ENCODE peak calls at places on chromosomes 11 and 22, in five cellular contexts. F is CD8-positive, alpha-beta T cell; H is mesendoderm; X is psoas muscle; U is OCI-LY7. S is an unnamed sample. For H3K36me3, the result is how much of the 10 kb centered on the place peaks cover.

GRCh38 chr22:39297490-39298193 is 21.8 kb downstream of the RPL3 start:
- DNase-seq in F (no peak), H (peak), X (no peak), U (peak), S (no peak)

GRCh38 chr11:64060861-64061444 is 25.2 kb downstream of the FLRT1 start:
- DNase-seq in F (peak), H (peak), X (peak), U (peak), S (no peak)

GRCh38 chr11:32893947-32894827 is 1.6 kb downstream of the QSER1 start:
- DNase-seq in F (no peak), H (peak), X (no peak), U (peak), S (peak)

GRCh38 chr22:40951795-40952602 is 821 bp downstream of the RBX1 start:
- DNase-seq in F (no peak), H (no peak), X (no peak), U (no peak), S (no peak)

GRCh38 chr11:62008177-62008576 is 40.7 kb upstream of the FTH1 start:
- DNase-seq in F (no peak), H (no peak), X (no peak), U (no peak), S (no peak)

GRCh38 chr11:128625766-128626165 is 38.4 kb upstream of the ETS1 start:
- DNase-seq in F (peak), H (no peak), X (no peak), U (peak), S (no peak)

GRCh38 chr11:42239102-42239501 is 779.6 kb upstream of the LRRC4C start:
- DNase-seq in F (no peak), H (no peak), X (no peak), U (no peak), S (peak)

GRCh38 chr11:75946531-75947530 is 131.8 kb downstream of the UVRAG start:
- DNase-seq in F (no peak), H (peak), X (no peak), U (no peak), S (peak)

GRCh38 chr11:75852406-75853017 is 37.5 kb downstream of the UVRAG start:
- DNase-seq in F (no peak), H (no peak), X (no peak), U (no peak), S (no peak)

GRCh38 chr11:102010776-102011500 is 36.3 kb upstream of the CFAP300 start:
- DNase-seq in F (no peak), H (peak), X (peak), U (no peak), S (peak)

GRCh38 chr11:1696608-1697570 is at the start of gene KRTAP5-6:
- DNase-seq in F (peak), H (no peak), X (no peak), U (no peak), S (no peak)

GRCh38 chr11:96090711-96091110 is 166.8 kb upstream of the MTMR2 start:
- DNase-seq in F (no peak), H (no peak), X (no peak), U (no peak), S (peak)

GRCh38 chr11:65596520-65596919 is 920 bp upstream of the KCNK7 start:
- DNase-seq in F (no peak), H (no peak), X (no peak), U (no peak), S (no peak)

GRCh38 chr11:83972536-83972935 is 686.4 kb upstream of the CCDC90B start:
- DNase-seq in F (no peak), H (no peak), X (no peak), U (no peak), S (no peak)

GRCh38 chr22:48334971-48335370 is 1492.7 kb downstream of the BRD1 start:
- DNase-seq in F (no peak), H (no peak), X (peak), U (no peak), S (no peak)

GRCh38 chr22:45831394-45831793 is 145.6 kb downstream of the WNT7B start:
- DNase-seq in F (no peak), H (no peak), X (no peak), U (peak), S (peak)

GRCh38 chr22:45826520-45826919 is 150.4 kb downstream of the WNT7B start:
- DNase-seq in F (no peak), H (no peak), X (no peak), U (no peak), S (no peak)

GRCh38 chr22:45830531-45831245 is 146.3 kb downstream of the WNT7B start:
- DNase-seq in F (no peak), H (no peak), X (no peak), U (no peak), S (peak)

GRCh38 chr22:45832180-45832579 is 144.8 kb downstream of the WNT7B start:
- DNase-seq in F (no peak), H (peak), X (no peak), U (no peak), S (no peak)

GRCh38 chr22:45828836-45829235 is 148.1 kb downstream of the WNT7B start:
- DNase-seq in F (no peak), H (no peak), X (no peak), U (no peak), S (no peak)
- H3K36me3 ChIP-seq in F (under half), H (under half), X (under half), U (under half), S (under half)

GRCh38 chr22:19341500-19341899 is 50.0 kb upstream of the CLTCL1 start:
- DNase-seq in F (no peak), H (no peak), X (no peak), U (no peak), S (no peak)
- H3K36me3 ChIP-seq in F (under half), H (under half), X (half or more), U (half or more), S (under half)

GRCh38 chr22:50210378-50211139 is 9.7 kb downstream of the SELENOO start:
- DNase-seq in F (no peak), H (no peak), X (peak), U (no peak), S (no peak)
- H3K36me3 ChIP-seq in F (under half), H (under half), X (half or more), U (half or more), S (under half)

GRCh38 chr22:24071686-24072085 is 60.6 kb downstream of the CABIN1 start:
- DNase-seq in F (no peak), H (no peak), X (no peak), U (no peak), S (no peak)
- H3K36me3 ChIP-seq in F (under half), H (under half), X (half or more), U (half or more), S (under half)

DNA sequence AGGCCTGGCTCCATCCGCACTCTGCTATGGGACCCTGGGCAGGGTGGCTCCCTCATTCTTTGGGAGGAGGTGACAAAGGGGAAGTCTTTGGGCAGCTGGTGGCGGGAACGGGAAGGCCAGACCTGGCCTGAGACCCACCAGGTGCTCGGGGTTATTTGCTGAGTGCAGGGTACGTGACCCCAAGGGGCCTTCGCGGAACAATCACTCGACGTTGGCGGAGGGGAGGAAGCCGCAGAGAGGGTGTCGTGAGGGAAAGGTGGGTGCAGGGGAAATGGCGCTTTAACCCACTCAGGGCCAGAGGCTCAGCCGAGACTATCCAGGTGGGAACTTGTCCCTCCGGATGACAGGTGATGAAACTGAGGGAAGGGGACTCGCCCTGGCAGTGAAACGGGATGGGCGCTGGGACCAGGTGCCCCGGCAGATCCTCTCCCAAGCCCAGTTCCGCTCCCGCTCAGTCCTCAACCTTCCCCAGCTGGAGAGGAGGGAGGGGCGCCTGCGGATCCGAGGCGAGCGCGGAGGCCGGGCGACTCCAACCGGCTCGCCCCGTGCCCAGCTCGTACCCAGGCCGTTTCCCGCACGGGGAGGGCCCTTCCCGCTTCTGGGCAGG is 911 bp downstream of the A4GALT start:
- DNase-seq in F (no peak), H (no peak), X (peak), U (peak), S (no peak)
- H3K36me3 ChIP-seq in F (under half), H (under half), X (under half), U (under half), S (under half)

DNA sequence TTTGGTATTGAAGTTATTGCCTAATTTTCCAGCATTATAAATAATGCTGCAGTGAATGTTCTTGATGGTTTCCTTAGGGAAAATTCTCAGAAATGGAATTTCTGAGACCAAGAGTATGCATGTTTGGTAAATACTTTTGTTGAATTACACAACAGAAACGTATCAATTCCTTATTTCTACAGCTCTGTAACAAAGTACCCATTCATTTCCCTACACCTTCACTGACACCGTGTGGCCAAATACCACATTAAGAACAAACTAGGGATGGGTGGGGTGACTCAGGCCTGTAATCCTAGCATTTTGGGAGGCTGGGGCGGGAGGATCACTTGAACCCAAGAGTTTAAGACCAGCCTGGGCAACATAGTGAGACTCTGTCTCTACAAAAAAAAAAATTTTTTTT is 21.8 kb downstream of the MCAM start:
- DNase-seq in F (no peak), H (peak), X (no peak), U (peak), S (peak)
- H3K36me3 ChIP-seq in F (under half), H (under half), X (under half), U (half or more), S (under half)

GRCh38 chr11:108253176-108253575 is 30.3 kb downstream of the ATM start:
- DNase-seq in F (no peak), H (peak), X (no peak), U (no peak), S (peak)
- H3K36me3 ChIP-seq in F (half or more), H (under half), X (half or more), U (half or more), S (under half)

GRCh38 chr22:23714596-23715588 is 24.1 kb downstream of the RGL4 start:
- DNase-seq in F (no peak), H (no peak), X (no peak), U (no peak), S (no peak)
- H3K36me3 ChIP-seq in F (under half), H (under half), X (under half), U (under half), S (under half)

GRCh38 chr11:125995313-125995712 is 49.5 kb downstream of the VSIG10L2 start:
- DNase-seq in F (no peak), H (no peak), X (no peak), U (no peak), S (no peak)

GRCh38 chr11:125998267-125998666 is 52.4 kb downstream of the VSIG10L2 start:
- DNase-seq in F (no peak), H (peak), X (no peak), U (no peak), S (no peak)

GRCh38 chr11:125994509-125994908 is 48.7 kb downstream of the VSIG10L2 start:
- DNase-seq in F (no peak), H (no peak), X (no peak), U (no peak), S (no peak)

GRCh38 chr11:126002181-126002580 is 56.3 kb downstream of the VSIG10L2 start:
- DNase-seq in F (no peak), H (no peak), X (no peak), U (no peak), S (no peak)

DNA sequence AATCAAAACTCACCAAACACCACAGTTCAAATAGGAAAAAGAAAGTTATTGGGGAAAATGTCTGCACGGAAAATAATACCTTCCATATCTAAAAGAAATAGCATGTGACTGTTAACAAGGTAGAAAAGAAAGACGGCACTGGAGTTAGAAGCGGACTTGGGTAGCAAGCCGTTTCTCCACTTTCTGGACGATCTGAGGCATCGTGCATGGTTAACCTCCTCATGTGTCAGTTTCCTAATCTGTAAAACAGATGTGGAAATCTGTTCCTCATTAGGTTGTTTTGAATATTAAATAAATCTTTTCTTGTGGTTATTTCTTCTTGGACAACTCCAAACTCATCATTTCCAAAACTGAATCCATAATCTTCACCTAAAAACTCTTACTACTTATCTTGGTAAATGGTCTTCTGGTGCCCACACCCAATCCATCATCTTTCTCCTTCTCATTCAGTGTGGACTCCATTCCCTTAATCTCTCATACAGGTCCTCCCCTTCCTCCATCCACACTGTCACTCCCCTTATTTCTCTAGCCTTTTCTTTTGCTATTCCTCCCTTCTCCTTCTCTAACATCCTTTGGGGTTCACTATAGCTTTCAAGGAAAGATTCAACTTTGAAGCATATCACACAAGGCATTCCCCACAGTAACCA is 53.5 kb downstream of the VSIG10L2 start:
- DNase-seq in F (no peak), H (no peak), X (no peak), U (no peak), S (no peak)
- H3K36me3 ChIP-seq in F (under half), H (under half), X (under half), U (under half), S (under half)

DNA sequence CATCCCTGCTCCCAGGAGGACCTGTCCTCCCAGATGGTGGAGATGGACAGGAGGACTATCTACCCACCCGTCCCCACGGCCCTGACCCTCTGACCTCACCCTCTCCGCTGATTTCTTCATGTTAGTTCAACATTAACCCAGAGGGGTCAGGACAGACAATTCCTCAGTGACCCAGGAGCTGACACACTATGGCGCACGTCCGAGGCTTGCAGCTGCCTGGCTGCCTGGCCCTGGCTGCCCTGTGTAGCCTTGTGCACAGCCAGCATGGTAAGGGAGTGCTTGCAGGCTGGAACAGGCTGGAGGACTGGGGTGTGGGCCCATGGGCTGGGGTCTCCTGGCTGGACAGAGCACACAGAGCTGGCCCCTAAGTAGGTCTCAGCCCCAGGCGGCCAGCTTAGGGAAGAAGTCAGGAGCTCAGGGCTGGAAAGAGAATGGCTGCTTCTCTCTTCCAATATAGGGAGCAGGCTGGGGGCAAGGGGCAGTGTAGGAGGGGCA is at the start of gene F2:
- DNase-seq in F (no peak), H (no peak), X (no peak), U (no peak), S (no peak)
- H3K36me3 ChIP-seq in F (under half), H (under half), X (under half), U (under half), S (under half)

S was measured in PC-3.